ENCODE peak calls at places on chromosomes 7 and 10, in six cellular contexts. W is GF-D8; Q is mucosa of gallbladder; M is progenitor cell of endocrine pancreas; N is activated T-cell treated with anti-CD3 and anti-CD28 coated beads, Interleukin-2, amount 50 U/mL, for 24 hours; U is NCI-H1105. F is an unnamed sample.

GRCh38 chr10:132862485-132863420 is 76.8 kb upstream of the NKX6-2 start:
- DNase-seq in W (no peak), Q (no peak), M (peak), N (peak), U (no peak), F (peak)

GRCh38 chr10:73875139-73875475 is 752 bp upstream of the CAMK2G start:
- DNase-seq in W (no peak), Q (no peak), M (no peak), N (no peak), U (no peak), F (no peak)

GRCh38 chr10:82811621-82812020 is 936.6 kb downstream of the NRG3 start:
- DNase-seq in W (no peak), Q (no peak), M (no peak), N (no peak), U (no peak), F (no peak)

GRCh38 chr7:95229301-95229700 is 95.0 kb downstream of the PON1 start:
- DNase-seq in W (no peak), Q (no peak), M (no peak), N (no peak), U (no peak), F (no peak)

GRCh38 chr10:78408671-78409472 is 375.2 kb downstream of the RPS24 start:
- DNase-seq in W (no peak), Q (peak), M (no peak), N (no peak), U (peak), F (no peak)

GRCh38 chr7:156376317-156376716 is 264.3 kb upstream of the RNF32 start:
- DNase-seq in W (no peak), Q (no peak), M (no peak), N (no peak), U (no peak), F (no peak)

GRCh38 chr7:157570531-157571200 is 233.9 kb downstream of the DNAJB6 start:
- DNase-seq in W (no peak), Q (no peak), M (no peak), N (no peak), U (no peak), F (no peak)

GRCh38 chr10:29691564-29692064 is 56.8 kb upstream of the SVIL start:
- DNase-seq in W (no peak), Q (no peak), M (no peak), N (no peak), U (no peak), F (no peak)

GRCh38 chr7:143408686-143409551 is at the start of gene EPHA1:
- DNase-seq in W (no peak), Q (peak), M (peak), N (peak), U (peak), F (no peak)

GRCh38 chr7:750111-750905 is 23.2 kb upstream of the PRKAR1B start:
- DNase-seq in W (no peak), Q (no peak), M (no peak), N (no peak), U (no peak), F (no peak)

GRCh38 chr10:99548041-99548530 is 15.3 kb downstream of the NKX2-3 start:
- DNase-seq in W (no peak), Q (no peak), M (no peak), N (no peak), U (no peak), F (no peak)

GRCh38 chr7:44999245-45000095 is 531 bp upstream of the CCM2 start:
- DNase-seq in W (peak), Q (peak), M (peak), N (peak), U (peak), F (peak)

GRCh38 chr7:133796778-133797177 is 330.4 kb upstream of the LRGUK start:
- DNase-seq in W (no peak), Q (no peak), M (no peak), N (no peak), U (no peak), F (no peak)